ENCODE peak calls at places on chromosomes 7 and 10, in seven cellular contexts. One of them, this sample, is unnamed.

GRCh38 chr7:146713907-146714306 is 597.3 kb downstream of the CNTNAP2 start:
- DNase-seq in kidney epithelial cell: no peak
- DNase-seq in GM12865: no peak
- DNase-seq in WERI-Rb-1: no peak
- DNase-seq in A549: no peak
- DNase-seq in foreskin fibroblast: no peak
- DNase-seq in psoas muscle: no peak
- DNase-seq in this sample: no peak

GRCh38 chr10:35331894-35332640 is 4.2 kb upstream of the CCNY start:
- DNase-seq in kidney epithelial cell: peak; percentile 81
- DNase-seq in A549: peak; percentile 87
- DNase-seq in psoas muscle: no peak
- DNase-seq in GM12865: no peak
- DNase-seq in foreskin fibroblast: peak; percentile 90
- DNase-seq in WERI-Rb-1: no peak
- DNase-seq in this sample: peak; percentile 56

GRCh38 chr10:71270301-71270777 is 48.7 kb upstream of the SLC29A3 start:
- DNase-seq in psoas muscle: no peak
- DNase-seq in foreskin fibroblast: peak; percentile 73
- DNase-seq in GM12865: peak; percentile 64
- DNase-seq in A549: peak; percentile 72
- DNase-seq in kidney epithelial cell: no peak
- DNase-seq in WERI-Rb-1: peak; percentile 78
- DNase-seq in this sample: no peak

GRCh38 chr7:103117465-103117864 is 31.4 kb downstream of the NAPEPLD start:
- DNase-seq in kidney epithelial cell: no peak
- DNase-seq in foreskin fibroblast: no peak
- DNase-seq in GM12865: no peak
- DNase-seq in psoas muscle: no peak
- DNase-seq in WERI-Rb-1: no peak
- DNase-seq in A549: no peak
- DNase-seq in this sample: no peak

GRCh38 chr10:110502851-110503301 is 5.2 kb downstream of the DUSP5 start:
- DNase-seq in psoas muscle: no peak
- DNase-seq in WERI-Rb-1: no peak
- DNase-seq in kidney epithelial cell: no peak
- DNase-seq in foreskin fibroblast: no peak
- DNase-seq in GM12865: peak; percentile 92
- DNase-seq in A549: peak; percentile 40
- DNase-seq in this sample: no peak

GRCh38 chr7:6277476-6277875 is 5.1 kb upstream of the CYTH3 start:
- DNase-seq in foreskin fibroblast: no peak
- DNase-seq in WERI-Rb-1: no peak
- DNase-seq in GM12865: no peak
- DNase-seq in psoas muscle: no peak
- DNase-seq in kidney epithelial cell: no peak
- DNase-seq in A549: no peak
- DNase-seq in this sample: no peak

GRCh38 chr10:100148353-100149211 is 37.2 kb downstream of the ERLIN1 start:
- DNase-seq in psoas muscle: no peak
- DNase-seq in WERI-Rb-1: peak; percentile 73
- DNase-seq in A549: peak; percentile 37
- DNase-seq in GM12865: peak; percentile 64
- DNase-seq in kidney epithelial cell: peak; percentile 59
- DNase-seq in foreskin fibroblast: peak; percentile 28
- DNase-seq in this sample: no peak

GRCh38 chr7:11625669-11626068 is 206.3 kb downstream of the THSD7A start:
- DNase-seq in foreskin fibroblast: no peak
- DNase-seq in A549: peak; percentile 79
- DNase-seq in kidney epithelial cell: peak; percentile 23
- DNase-seq in WERI-Rb-1: no peak
- DNase-seq in GM12865: no peak
- DNase-seq in psoas muscle: no peak
- DNase-seq in this sample: no peak

GRCh38 chr7:79361214-79361613 is 92.3 kb downstream of the MAGI2 start:
- DNase-seq in A549: peak; percentile 52
- DNase-seq in foreskin fibroblast: no peak
- DNase-seq in GM12865: no peak
- DNase-seq in WERI-Rb-1: no peak
- DNase-seq in kidney epithelial cell: no peak
- DNase-seq in psoas muscle: no peak
- DNase-seq in this sample: no peak

GRCh38 chr7:132998763-132999162 is 83.1 kb downstream of the CHCHD3 start:
- DNase-seq in GM12865: no peak
- DNase-seq in A549: no peak
- DNase-seq in WERI-Rb-1: no peak
- DNase-seq in foreskin fibroblast: no peak
- DNase-seq in psoas muscle: no peak
- DNase-seq in kidney epithelial cell: no peak
- DNase-seq in this sample: no peak

GRCh38 chr7:76165106-76165972 is 36.4 kb upstream of the SRRM3 start:
- DNase-seq in foreskin fibroblast: no peak
- DNase-seq in GM12865: no peak
- DNase-seq in kidney epithelial cell: no peak
- DNase-seq in A549: no peak
- DNase-seq in psoas muscle: no peak
- DNase-seq in WERI-Rb-1: no peak
- DNase-seq in this sample: no peak

GRCh38 chr7:152894295-152895170 is 135.0 kb downstream of the ACTR3B start:
- DNase-seq in A549: peak; percentile 23
- DNase-seq in GM12865: peak; percentile 8
- DNase-seq in WERI-Rb-1: peak; percentile 37
- DNase-seq in psoas muscle: no peak
- DNase-seq in kidney epithelial cell: no peak
- DNase-seq in foreskin fibroblast: no peak
- DNase-seq in this sample: no peak

GRCh38 chr7:127927339-127927679 is 103.9 kb downstream of the LRRC4 start:
- DNase-seq in A549: no peak
- DNase-seq in psoas muscle: no peak
- DNase-seq in WERI-Rb-1: no peak
- DNase-seq in foreskin fibroblast: no peak
- DNase-seq in GM12865: no peak
- DNase-seq in kidney epithelial cell: no peak
- DNase-seq in this sample: no peak

GRCh38 chr10:18759575-18759974 is 100.3 kb downstream of the ARL5B start:
- DNase-seq in kidney epithelial cell: no peak
- DNase-seq in GM12865: peak; percentile 7
- DNase-seq in A549: no peak
- DNase-seq in WERI-Rb-1: no peak
- DNase-seq in psoas muscle: no peak
- DNase-seq in foreskin fibroblast: no peak
- DNase-seq in this sample: no peak

GRCh38 chr7:159197066-159197975 is 52.7 kb upstream of the VIPR2 start:
- DNase-seq in psoas muscle: no peak
- DNase-seq in WERI-Rb-1: no peak
- DNase-seq in GM12865: no peak
- DNase-seq in A549: no peak
- DNase-seq in kidney epithelial cell: no peak
- DNase-seq in foreskin fibroblast: no peak
- DNase-seq in this sample: no peak

DNA sequence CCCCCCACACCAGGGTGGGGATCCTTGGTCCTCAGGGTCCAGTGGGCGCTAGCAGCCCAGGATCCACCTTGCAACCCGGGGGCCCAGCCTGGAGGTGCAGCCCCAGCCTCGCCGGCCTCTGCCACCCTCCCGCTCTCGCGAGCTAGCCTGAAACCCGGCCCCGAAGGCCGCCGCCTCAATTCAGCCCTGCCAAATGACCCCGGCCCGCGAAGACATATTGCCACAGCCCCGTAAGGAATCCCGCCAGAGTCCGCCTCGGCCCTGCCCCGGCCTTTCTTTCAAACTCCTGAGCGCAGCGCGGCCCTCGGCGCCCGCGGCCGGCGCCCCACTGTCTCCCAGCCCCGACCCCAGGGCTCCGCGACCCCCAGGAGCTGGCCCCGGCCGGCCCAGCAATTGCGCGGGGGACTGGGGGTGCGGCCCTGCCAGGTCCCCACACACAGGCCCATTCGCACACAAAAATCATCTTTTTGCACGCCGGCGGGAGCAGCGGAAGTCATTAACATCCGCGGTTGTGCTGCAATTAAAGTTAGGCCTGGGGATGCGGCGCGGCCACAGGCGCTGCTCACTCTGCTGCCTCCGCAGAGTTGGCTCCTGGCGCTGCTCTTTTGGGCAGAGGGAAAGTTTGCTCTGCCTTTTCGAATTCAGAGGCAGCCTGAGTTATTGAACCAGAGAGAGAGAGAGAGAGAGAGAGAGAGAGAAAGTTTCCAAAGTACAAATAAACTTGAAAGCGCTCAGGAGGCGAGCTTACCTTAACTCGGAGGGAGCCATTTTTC is 4.0 kb downstream of the HOXA5 start:
- DNase-seq in GM12865: no peak
- DNase-seq in kidney epithelial cell: no peak
- DNase-seq in WERI-Rb-1: no peak
- DNase-seq in A549: no peak
- DNase-seq in foreskin fibroblast: no peak
- DNase-seq in psoas muscle: no peak
- DNase-seq in this sample: no peak
- H3K4me3 ChIP-seq in GM12865: no peak overlapping the region
- H3K4me3 ChIP-seq in kidney epithelial cell: peak overlapping the region; percentile 72
- H3K4me3 ChIP-seq in WERI-Rb-1: no peak overlapping the region
- H3K4me3 ChIP-seq in A549: no peak overlapping the region
- H3K4me3 ChIP-seq in foreskin fibroblast: no peak overlapping the region
- H3K4me3 ChIP-seq in psoas muscle: peak overlapping the region; percentile 13
- H3K4me3 ChIP-seq in this sample: no peak overlapping the region

DNA sequence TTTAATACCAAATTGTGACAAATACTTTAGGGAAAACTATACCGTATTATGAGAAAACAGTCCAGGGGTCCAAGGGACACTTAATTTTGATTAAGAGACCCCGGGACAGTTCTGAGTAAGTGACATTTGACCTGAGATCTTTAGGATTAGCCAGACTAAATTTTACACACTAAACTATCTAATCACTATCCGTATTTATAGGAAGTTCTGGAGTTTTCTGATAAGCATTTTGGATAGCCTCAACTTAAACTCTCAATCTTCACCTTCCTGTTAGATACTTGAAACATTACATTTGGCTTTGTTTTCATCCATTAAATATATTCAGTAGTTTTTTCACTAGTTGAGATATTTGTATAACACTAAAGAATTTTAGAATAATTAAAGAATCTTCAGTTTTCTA is 5.4 kb downstream of the PIK3CG start:
- DNase-seq in A549: no peak
- DNase-seq in GM12865: no peak
- DNase-seq in psoas muscle: no peak
- DNase-seq in kidney epithelial cell: no peak
- DNase-seq in WERI-Rb-1: no peak
- DNase-seq in foreskin fibroblast: no peak
- DNase-seq in this sample: no peak
- H3K4me3 ChIP-seq in A549: no peak overlapping the region
- H3K4me3 ChIP-seq in GM12865: no peak overlapping the region
- H3K4me3 ChIP-seq in psoas muscle: no peak overlapping the region
- H3K4me3 ChIP-seq in kidney epithelial cell: no peak overlapping the region
- H3K4me3 ChIP-seq in WERI-Rb-1: no peak overlapping the region
- H3K4me3 ChIP-seq in foreskin fibroblast: no peak overlapping the region
- H3K4me3 ChIP-seq in this sample: no peak overlapping the region

DNA sequence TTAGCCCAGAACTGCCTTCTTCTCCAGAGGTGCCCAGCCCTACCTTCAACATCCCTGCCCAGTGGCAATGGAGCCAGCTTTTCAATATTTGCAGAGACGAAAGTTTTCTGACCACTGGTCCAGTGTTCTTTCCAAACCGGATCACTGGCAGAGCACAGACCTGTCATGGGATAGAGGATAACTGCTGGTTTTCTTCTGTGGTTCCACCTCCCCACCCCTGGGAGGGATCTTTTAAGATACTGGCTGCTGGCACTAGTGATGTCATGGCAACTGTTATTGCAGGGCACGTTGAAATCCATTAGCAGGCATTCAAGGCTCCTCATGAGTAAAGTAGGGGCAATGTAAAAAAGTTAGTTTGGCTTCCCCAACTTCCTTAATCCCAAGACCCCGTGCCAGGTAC is 387.1 kb downstream of the LRMDA start:
- DNase-seq in GM12865: no peak
- DNase-seq in psoas muscle: no peak
- DNase-seq in A549: no peak
- DNase-seq in foreskin fibroblast: no peak
- DNase-seq in WERI-Rb-1: no peak
- DNase-seq in kidney epithelial cell: no peak
- DNase-seq in this sample: no peak
- H3K4me3 ChIP-seq in GM12865: no peak overlapping the region
- H3K4me3 ChIP-seq in psoas muscle: no peak overlapping the region
- H3K4me3 ChIP-seq in A549: no peak overlapping the region
- H3K4me3 ChIP-seq in foreskin fibroblast: no peak overlapping the region
- H3K4me3 ChIP-seq in WERI-Rb-1: no peak overlapping the region
- H3K4me3 ChIP-seq in kidney epithelial cell: no peak overlapping the region
- H3K4me3 ChIP-seq in this sample: no peak overlapping the region

GRCh38 chr10:128915630-128916029 is 551.4 kb upstream of the MGMT start:
- DNase-seq in foreskin fibroblast: no peak
- DNase-seq in WERI-Rb-1: no peak
- DNase-seq in GM12865: no peak
- DNase-seq in A549: no peak
- DNase-seq in psoas muscle: no peak
- DNase-seq in kidney epithelial cell: no peak
- DNase-seq in this sample: no peak

GRCh38 chr10:128908109-128908898 is 558.7 kb upstream of the MGMT start:
- DNase-seq in A549: no peak
- DNase-seq in foreskin fibroblast: no peak
- DNase-seq in WERI-Rb-1: no peak
- DNase-seq in kidney epithelial cell: no peak
- DNase-seq in psoas muscle: no peak
- DNase-seq in GM12865: peak; percentile 57
- DNase-seq in this sample: no peak

GRCh38 chr10:128914681-128915080 is 552.4 kb upstream of the MGMT start:
- DNase-seq in psoas muscle: peak; percentile 55
- DNase-seq in foreskin fibroblast: no peak
- DNase-seq in WERI-Rb-1: no peak
- DNase-seq in GM12865: no peak
- DNase-seq in A549: no peak
- DNase-seq in kidney epithelial cell: no peak
- DNase-seq in this sample: no peak

GRCh38 chr10:128916339-128916738 is 550.7 kb upstream of the MGMT start:
- DNase-seq in foreskin fibroblast: no peak
- DNase-seq in psoas muscle: no peak
- DNase-seq in GM12865: no peak
- DNase-seq in WERI-Rb-1: no peak
- DNase-seq in kidney epithelial cell: no peak
- DNase-seq in A549: no peak
- DNase-seq in this sample: no peak

DNA sequence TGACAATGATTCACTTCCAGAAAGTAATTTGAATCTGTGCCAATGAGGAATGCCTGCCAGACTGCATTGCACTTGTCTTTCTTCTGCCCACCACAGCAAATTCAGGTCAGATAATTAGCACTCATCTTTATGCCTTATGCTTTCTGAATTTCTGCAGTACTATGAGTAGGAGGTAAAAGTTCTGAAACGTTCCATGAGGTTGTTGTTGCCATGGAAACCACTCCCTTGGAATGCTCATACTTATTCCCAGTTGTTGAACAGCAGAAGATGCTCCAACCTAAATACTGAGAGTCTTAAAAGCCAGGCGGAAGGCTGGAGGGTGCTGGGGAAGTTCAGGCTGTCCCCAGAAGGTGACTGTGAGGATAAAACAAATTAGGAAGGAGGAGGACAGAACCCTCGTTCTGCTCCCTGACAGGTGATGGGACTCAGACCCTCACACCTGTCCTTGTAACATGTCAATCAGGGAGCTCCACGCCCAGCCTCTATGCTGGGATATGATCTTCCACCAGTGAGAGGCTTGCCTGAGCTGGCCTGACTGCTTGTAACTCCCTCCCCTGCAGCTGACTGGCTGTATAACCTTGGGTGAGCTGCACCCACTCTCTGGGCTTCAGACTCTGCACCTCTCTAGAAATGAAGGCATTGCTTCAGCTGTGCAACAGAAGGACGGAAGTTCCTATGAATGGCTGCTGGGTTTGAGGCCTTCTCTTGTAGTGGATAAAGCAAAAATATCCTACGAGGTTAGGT is 554.3 kb upstream of the MGMT start:
- DNase-seq in A549: no peak
- DNase-seq in foreskin fibroblast: no peak
- DNase-seq in kidney epithelial cell: no peak
- DNase-seq in psoas muscle: no peak
- DNase-seq in GM12865: no peak
- DNase-seq in WERI-Rb-1: no peak
- DNase-seq in this sample: no peak
- H3K4me3 ChIP-seq in A549: no peak overlapping the region
- H3K4me3 ChIP-seq in foreskin fibroblast: no peak overlapping the region
- H3K4me3 ChIP-seq in kidney epithelial cell: no peak overlapping the region
- H3K4me3 ChIP-seq in psoas muscle: no peak overlapping the region
- H3K4me3 ChIP-seq in GM12865: no peak overlapping the region
- H3K4me3 ChIP-seq in WERI-Rb-1: no peak overlapping the region
- H3K4me3 ChIP-seq in this sample: no peak overlapping the region

This sample was measured in BJ.